ENCODE peak calls at places on chromosomes 5 and 9, in four cellular contexts. G is renal cortical epithelial cell; Q is LoVo; D is stimulated activated CD8-positive, alpha-beta memory T cell treated with anti-CD3 and anti-CD28 coated beads, Interleukin-15, amount 100 ng/mL, for 1 hour. Y is an unnamed sample.
A peak's percentile ranks its signal among the peaks of the same experiment; 100 is the strongest.

GRCh38 chr5:30197662-30198061 is 995.8 kb upstream of the CDH6 start:
- DNase-seq in G (no peak), Q (no peak), D (no peak), Y (no peak)

GRCh38 chr5:174825587-174825986 is 101.2 kb downstream of the MSX2 start:
- DNase-seq in G (no peak), Q (no peak), D (no peak), Y (no peak)

GRCh38 chr9:34392511-34392910 is 15.8 kb upstream of the MYORG start:
- DNase-seq in G (no peak), Q (no peak), D (no peak), Y (no peak)

GRCh38 chr9:87310827-87311564 is 186.7 kb upstream of the DAPK1 start:
- DNase-seq in G (no peak), Q (no peak), D (no peak), Y (no peak)

GRCh38 chr9:115923903-115924668 is 229.5 kb upstream of the PAPPA start:
- DNase-seq in G (no peak), Q (no peak), D (no peak), Y (peak; percentile 16)

GRCh38 chr5:120304653-120305052 is 159.4 kb upstream of the PRR16 start:
- DNase-seq in G (peak; percentile 83), Q (no peak), D (no peak), Y (peak; percentile 69)

GRCh38 chr5:149406203-149406978 is 27.3 kb upstream of the IL17B start:
- DNase-seq in G (no peak), Q (no peak), D (no peak), Y (no peak)

GRCh38 chr5:98173334-98173733 is 600.1 kb upstream of the RGMB start:
- DNase-seq in G (peak; percentile 28), Q (no peak), D (no peak), Y (peak; percentile 73)

GRCh38 chr5:142305211-142305610 is 19.6 kb downstream of the SPRY4 start:
- DNase-seq in G (no peak), Q (no peak), D (no peak), Y (no peak)

Y was measured in kidney tubule cell.